ENCODE peak calls at places on chromosomes 4 and X, in four cellular contexts. I, B, Y and F are unnamed samples.
A peak's percentile ranks its signal among the peaks of the same experiment; 100 is the strongest.

GRCh38 chrX:148567779-148568178 is 67.4 kb downstream of the AFF2 start:
- DNase-seq in I (no peak), B (no peak), Y (no peak), F (no peak)

GRCh38 chr4:147138171-147138570 is 192.5 kb upstream of the TTC29 start:
- DNase-seq in I (peak; percentile 13), B (no peak), Y (peak; percentile 50), F (no peak)

GRCh38 chrX:140504371-140505324 is at the start of gene SOX3:
- DNase-seq in I (no peak), B (peak; percentile 0), Y (no peak), F (no peak)

GRCh38 chr4:2866891-2867290 is 23.2 kb downstream of the ADD1 start:
- DNase-seq in I (no peak), B (no peak), Y (no peak), F (no peak)

GRCh38 chr4:128107766-128108165 is 46.7 kb downstream of the LARP1B start:
- DNase-seq in I (no peak), B (peak; percentile 7), Y (peak; percentile 55), F (no peak)

GRCh38 chr4:2265113-2266110 is 3.5 kb upstream of the MXD4 start:
- DNase-seq in I (no peak), B (no peak), Y (no peak), F (no peak)

GRCh38 chr4:108881190-108881589 is 118.3 kb upstream of the ETNPPL start:
- DNase-seq in I (no peak), B (peak; percentile 52), Y (peak; percentile 26), F (peak; percentile 68)

GRCh38 chrX:145405012-145405411 is 157.7 kb downstream of the SPANXN1 start:
- DNase-seq in I (no peak), B (peak; percentile 6), Y (no peak), F (no peak)

GRCh38 chr4:23730998-23731397 is 158.8 kb downstream of the PPARGC1A start:
- DNase-seq in I (no peak), B (no peak), Y (no peak), F (no peak)

GRCh38 chr4:16034010-16034829 is 49.6 kb downstream of the PROM1 start:
- DNase-seq in I (no peak), B (peak; percentile 11), Y (no peak), F (no peak)

GRCh38 chrX:130109429-130110378 is 593 bp downstream of the ELF4 start:
- DNase-seq in I (no peak), B (peak; percentile 42), Y (no peak), F (no peak)

GRCh38 chr4:4610672-4611071 is 68.8 kb upstream of the STX18 start:
- DNase-seq in I (no peak), B (no peak), Y (no peak), F (no peak)

GRCh38 chr4:137043184-137043583 is 489.1 kb downstream of the PCDH18 start:
- DNase-seq in I (no peak), B (no peak), Y (no peak), F (no peak)

GRCh38 chr4:182190306-182190705 is 52.9 kb upstream of the TENM3 start:
- DNase-seq in I (no peak), B (peak; percentile 29), Y (no peak), F (no peak)

GRCh38 chr4:121822796-121823504 is 733 bp downstream of the CCNA2 start:
- DNase-seq in I (peak; percentile 11), B (peak; percentile 30), Y (no peak), F (no peak)

GRCh38 chrX:43655151-43655676 is 885 bp upstream of the MAOA start:
- DNase-seq in I (peak; percentile 25), B (peak; percentile 51), Y (no peak), F (no peak)

GRCh38 chrX:26352891-26353430 is 137.0 kb downstream of the MAGEB5 start:
- DNase-seq in I (no peak), B (no peak), Y (no peak), F (no peak)

GRCh38 chr4:8888856-8889255 is 17.2 kb upstream of the HMX1 start:
- DNase-seq in I (no peak), B (no peak), Y (no peak), F (no peak)

GRCh38 chrX:48697182-48697727 is 721 bp downstream of the SUV39H1 start:
- DNase-seq in I (no peak), B (no peak), Y (no peak), F (no peak)

GRCh38 chr4:130238121-130238520 is 1142.2 kb downstream of the C4orf33 start:
- DNase-seq in I (no peak), B (peak; percentile 3), Y (peak; percentile 3), F (no peak)

GRCh38 chr4:4663028-4663427 is 121.2 kb upstream of the STX18 start:
- DNase-seq in I (no peak), B (no peak), Y (no peak), F (no peak)

GRCh38 chr4:77073106-77073858 is 2.5 kb downstream of the CCNI start:
- DNase-seq in I (no peak), B (peak; percentile 52), Y (no peak), F (no peak)

GRCh38 chrX:53316860-53317237 is 35.5 kb upstream of the IQSEC2 start:
- DNase-seq in I (no peak), B (no peak), Y (no peak), F (no peak)

GRCh38 chrX:10875995-10876394 is 235.1 kb upstream of the HCCS start:
- DNase-seq in I (no peak), B (no peak), Y (no peak), F (no peak)

GRCh38 chrX:418927-419729 is 32.4 kb upstream of the PPP2R3B start:
- DNase-seq in I (no peak), B (no peak), Y (no peak), F (no peak)

GRCh38 chr4:99861120-99861905 is 32.9 kb downstream of the LAMTOR3 start:
- DNase-seq in I (no peak), B (no peak), Y (no peak), F (no peak)

GRCh38 chrX:154918060-154918483 is 31.9 kb downstream of the F8A1 start:
- DNase-seq in I (peak; percentile 60), B (peak; percentile 89), Y (peak; percentile 70), F (peak; percentile 75)

GRCh38 chrX:119981286-119982070 is 37.9 kb upstream of the NKAP start:
- DNase-seq in I (no peak), B (peak; percentile 36), Y (peak; percentile 9), F (peak; percentile 4)
- TF ChIP-seq CTCF in I (peak; percentile 42), B (peak; percentile 57), Y (peak; percentile 57), F (peak; percentile 58)

DNA sequence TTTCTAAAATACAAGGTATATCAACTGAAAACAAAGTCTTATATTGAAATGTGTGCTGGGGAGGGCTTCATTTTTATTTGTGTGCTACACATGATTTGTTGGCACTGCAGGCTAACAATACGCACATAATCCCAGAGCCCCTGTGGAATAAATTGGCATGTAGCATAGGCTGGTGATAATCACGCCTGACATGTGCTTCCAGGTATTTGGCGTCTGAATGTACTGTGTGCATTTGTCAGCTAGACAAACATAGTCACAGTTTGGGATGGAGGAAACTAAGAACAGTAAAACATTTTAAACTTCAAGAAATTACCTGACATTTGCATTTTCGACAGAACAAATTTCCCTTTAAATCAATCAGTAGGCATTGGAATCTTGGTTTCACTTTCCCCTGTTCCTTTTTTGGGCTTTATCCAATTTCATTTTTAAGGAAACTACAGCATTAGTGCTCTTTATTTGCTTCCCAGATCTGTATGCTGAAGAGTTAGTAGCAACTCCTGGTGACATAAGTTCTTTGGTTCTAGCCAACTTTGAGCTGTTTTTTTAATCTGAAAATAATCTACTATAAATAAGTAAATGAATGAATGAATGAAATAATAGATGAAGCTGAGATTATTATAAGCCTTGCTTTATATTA is 472.3 kb downstream of the PDHA2 start:
- DNase-seq in I (no peak), B (peak; percentile 26), Y (no peak), F (no peak)
- H3K4me3 ChIP-seq in I (no peak overlapping the region), B (peak overlapping the region; percentile 32), Y (peak overlapping the region; percentile 22), F (no peak overlapping the region)

GRCh38 chr4:37674446-37674845 is 11.7 kb downstream of the RELL1 start:
- DNase-seq in I (no peak), B (no peak), Y (no peak), F (no peak)

GRCh38 chr4:37670249-37670648 is 15.9 kb downstream of the RELL1 start:
- DNase-seq in I (no peak), B (no peak), Y (no peak), F (no peak)

GRCh38 chr4:37671072-37671471 is 15.1 kb downstream of the RELL1 start:
- DNase-seq in I (no peak), B (no peak), Y (no peak), F (no peak)

GRCh38 chr4:37675587-37676290 is 10.4 kb downstream of the RELL1 start:
- DNase-seq in I (no peak), B (no peak), Y (no peak), F (no peak)

DNA sequence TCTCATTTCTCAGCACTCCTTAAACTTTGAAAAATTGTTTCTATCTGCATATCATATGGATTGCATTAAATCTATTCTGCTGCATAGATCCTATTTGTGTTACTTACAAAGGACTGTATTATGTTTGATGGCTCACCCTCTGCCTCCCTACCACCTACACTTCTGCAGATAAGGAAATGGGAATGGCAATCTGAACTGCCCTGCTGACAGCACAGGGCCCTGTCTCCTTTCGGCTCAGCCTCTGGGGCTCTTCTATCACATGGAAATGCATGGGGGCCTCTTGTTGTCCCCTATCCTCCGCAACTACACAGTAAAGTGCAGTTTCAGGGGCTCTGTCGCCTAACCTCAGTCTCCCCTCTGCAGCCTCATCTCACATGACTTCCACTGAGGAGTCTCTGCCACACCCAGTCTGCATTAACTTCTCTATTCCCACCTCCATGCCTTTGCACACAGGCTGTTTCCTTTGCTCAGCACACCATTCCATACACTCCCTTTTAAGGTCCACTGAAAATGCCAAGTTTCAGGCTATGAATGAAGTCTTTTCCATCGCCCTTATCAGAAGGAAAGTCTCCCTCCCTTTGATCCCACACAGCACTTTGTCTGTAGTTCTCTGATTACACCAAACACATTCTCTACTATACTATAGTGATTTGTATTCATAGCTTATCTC is 12.5 kb downstream of the RELL1 start:
- DNase-seq in I (no peak), B (no peak), Y (no peak), F (no peak)
- TF ChIP-seq CTCF in I (no peak), B (no peak), Y (no peak), F (no peak)

GRCh38 chr4:41796545-41797210 is 48.2 kb upstream of the PHOX2B start:
- DNase-seq in I (peak; percentile 13), B (no peak), Y (no peak), F (no peak)
- H3K4me3 ChIP-seq in I (no peak overlapping the region), B (no peak overlapping the region), Y (no peak overlapping the region), F (no peak overlapping the region)

DNA sequence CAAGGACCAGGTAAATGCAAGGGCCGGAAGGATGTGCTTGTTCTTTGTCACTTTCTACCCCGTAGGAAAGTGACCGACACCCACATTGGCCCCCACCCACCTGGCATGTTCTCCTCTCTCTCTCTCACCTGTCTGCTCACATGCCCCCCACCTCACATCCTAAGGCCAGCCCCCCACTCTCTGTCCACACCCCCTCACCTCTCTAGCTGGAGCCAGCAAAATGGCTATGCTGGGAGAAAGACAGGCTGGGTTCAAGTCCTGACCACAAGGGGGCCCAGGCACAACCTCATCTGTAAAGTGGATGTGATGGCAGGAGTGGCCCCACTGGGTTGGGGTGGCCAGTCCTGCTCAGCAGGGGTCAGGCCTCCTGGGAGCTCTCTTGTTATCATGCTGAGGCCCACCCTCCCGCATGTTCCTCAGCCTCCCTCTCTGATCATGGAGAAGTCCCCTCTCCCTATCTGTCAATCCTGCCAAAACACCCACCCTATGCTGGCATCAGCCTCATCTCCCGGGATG is 1.7 kb upstream of the PPP2R2C start:
- DNase-seq in I (no peak), B (no peak), Y (no peak), F (no peak)
- TF ChIP-seq CTCF in I (no peak), B (peak; percentile 28), Y (peak; percentile 10), F (peak; percentile 39)